ENCODE peak calls at places on chromosomes 6 and 20, in nine cellular contexts. E is A549, A is GM23338, M is SK-N-SH, K is HepG2, N is HL-60, R is HCT116, I is GM12878, O is K562. H is an unnamed sample.
A peak's percentile ranks its signal among the peaks of the same experiment; 100 is the strongest.

GRCh38 chr6:97917369-97917768 is 634.4 kb upstream of the MMS22L start:
- DNase-seq in E (no peak), A (peak; percentile 35), M (no peak), K (no peak), N (no peak), R (no peak), I (no peak), O (no peak), H (no peak)

GRCh38 chr6:11358904-11359840 is 126.7 kb upstream of the NEDD9 start:
- DNase-seq in E (no peak), A (no peak), M (no peak), K (peak; percentile 93), N (no peak), R (no peak), I (no peak), O (no peak), H (no peak)

GRCh38 chr6:136549359-136550044 is 720 bp downstream of the MAP7 start:
- DNase-seq in E (peak; percentile 49), A (peak; percentile 64), M (peak; percentile 75), K (no peak), N (no peak), R (no peak), I (no peak), O (peak; percentile 32), H (no peak)

GRCh38 chr6:44976677-44977405 is 351.3 kb upstream of the RUNX2 start:
- DNase-seq in E (no peak), A (no peak), M (no peak), K (no peak), N (peak; percentile 16), R (no peak), I (peak; percentile 26), O (no peak), H (no peak)

GRCh38 chr6:87881342-87881895 is 166.2 kb upstream of the SPACA1 start:
- DNase-seq in E (no peak), A (no peak), M (no peak), K (no peak), N (no peak), R (no peak), I (no peak), O (no peak), H (no peak)

GRCh38 chr6:46735720-46736031 is 501 bp upstream of the PLA2G7 start:
- DNase-seq in E (no peak), A (no peak), M (no peak), K (no peak), N (no peak), R (no peak), I (no peak), O (no peak), H (no peak)

GRCh38 chr20:34986311-34987287 is 30.9 kb downstream of the MYH7B start:
- DNase-seq in E (no peak), A (no peak), M (no peak), K (no peak), N (no peak), R (no peak), I (no peak), O (no peak), H (no peak)

GRCh38 chr6:69756357-69756756 is 40.5 kb downstream of the LMBRD1 start:
- DNase-seq in E (no peak), A (no peak), M (no peak), K (no peak), N (no peak), R (no peak), I (no peak), O (no peak), H (no peak)

GRCh38 chr6:160215232-160215631 is 43.4 kb downstream of the SLC22A2 start:
- DNase-seq in E (no peak), A (no peak), M (no peak), K (no peak), N (no peak), R (no peak), I (no peak), O (no peak), H (no peak)

GRCh38 chr20:38143646-38144554 is 21.2 kb downstream of the TGM2 start:
- DNase-seq in E (peak; percentile 91), A (no peak), M (peak; percentile 46), K (peak; percentile 91), N (peak; percentile 16), R (no peak), I (no peak), O (peak; percentile 54), H (no peak)

GRCh38 chr6:72699142-72699541 is 77.3 kb downstream of the KCNQ5 start:
- DNase-seq in E (no peak), A (no peak), M (no peak), K (no peak), N (no peak), R (no peak), I (no peak), O (no peak), H (no peak)

GRCh38 chr6:122803056-122803695 is 14.1 kb downstream of the SMPDL3A start:
- DNase-seq in E (no peak), A (no peak), M (no peak), K (no peak), N (no peak), R (no peak), I (no peak), O (no peak), H (no peak)

GRCh38 chr6:53441761-53442160 is 93.0 kb upstream of the ELOVL5 start:
- DNase-seq in E (no peak), A (no peak), M (no peak), K (no peak), N (no peak), R (no peak), I (no peak), O (no peak), H (no peak)

GRCh38 chr20:32203556-32204484 is 3.7 kb downstream of the PLAGL2 start:
- DNase-seq in E (no peak), A (no peak), M (no peak), K (no peak), N (no peak), R (no peak), I (no peak), O (no peak), H (no peak)

GRCh38 chr6:25883536-25883935 is 9.5 kb upstream of the SLC17A3 start:
- DNase-seq in E (no peak), A (no peak), M (no peak), K (no peak), N (no peak), R (no peak), I (no peak), O (no peak), H (no peak)

GRCh38 chr6:53673138-53673801 is 7.7 kb upstream of the KLHL31 start:
- DNase-seq in E (peak; percentile 60), A (no peak), M (no peak), K (peak; percentile 71), N (no peak), R (peak; percentile 69), I (no peak), O (no peak), H (peak; percentile 65)

GRCh38 chr6:105087571-105088211 is 92.1 kb downstream of the POPDC3 start:
- DNase-seq in E (peak; percentile 57), A (peak; percentile 76), M (peak; percentile 53), K (peak; percentile 46), N (peak; percentile 32), R (peak; percentile 41), I (peak; percentile 17), O (peak; percentile 47), H (no peak)

GRCh38 chr6:373773-374724 is 17.5 kb upstream of the IRF4 start:
- DNase-seq in E (no peak), A (peak; percentile 43), M (no peak), K (no peak), N (no peak), R (no peak), I (no peak), O (no peak), H (no peak)

GRCh38 chr20:54350415-54350814 is 125.0 kb upstream of the DOK5 start:
- DNase-seq in E (no peak), A (no peak), M (no peak), K (no peak), N (no peak), R (no peak), I (no peak), O (no peak), H (no peak)

GRCh38 chr6:6772751-6773150 is 184.2 kb downstream of the LY86 start:
- DNase-seq in E (no peak), A (peak; percentile 44), M (no peak), K (no peak), N (no peak), R (no peak), I (no peak), O (no peak), H (no peak)

DNA sequence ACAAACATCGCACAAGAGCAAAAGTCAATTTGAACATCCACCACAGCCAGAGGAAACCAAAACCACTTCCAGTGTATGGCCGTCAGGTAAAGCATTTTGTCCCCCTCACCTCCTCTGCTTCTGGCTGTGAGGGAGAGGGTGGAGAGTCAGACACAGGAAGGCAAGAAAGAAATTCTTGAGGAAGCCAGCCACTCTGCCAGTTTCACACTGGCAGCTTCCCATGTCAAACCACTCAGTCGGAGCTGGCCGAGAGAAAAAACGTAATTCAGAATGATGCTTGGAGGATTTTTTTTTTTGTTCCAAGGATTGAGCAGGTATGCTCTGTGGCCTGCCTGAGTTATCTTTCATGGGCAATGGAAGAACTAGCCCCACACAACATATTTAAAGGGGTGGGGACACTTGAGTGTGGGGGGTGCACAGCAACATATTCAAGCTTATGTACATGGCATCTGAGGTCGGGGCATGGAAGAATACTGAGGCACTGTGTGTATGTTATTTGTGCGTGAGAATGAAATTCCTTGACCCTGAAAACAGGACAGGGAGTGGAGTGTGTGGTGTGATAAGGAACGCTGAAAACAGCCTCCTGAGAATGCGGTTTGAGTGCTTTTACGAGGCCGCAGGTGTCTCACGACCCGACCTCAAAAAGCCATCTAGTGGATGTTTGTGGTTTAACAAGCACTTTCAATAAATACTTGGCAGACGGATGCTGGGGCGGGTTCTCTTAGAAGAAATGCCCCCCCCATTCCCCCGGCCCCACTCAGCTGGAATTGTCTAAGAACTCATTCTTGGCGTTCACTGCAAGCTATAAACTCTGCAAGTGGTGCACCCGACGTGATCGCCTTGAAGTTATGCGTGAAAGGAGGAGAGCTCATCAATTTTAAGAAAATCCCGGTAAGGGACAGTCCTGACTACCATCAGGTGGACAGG is 27.5 kb upstream of the ZBTB22 start:
- DNase-seq in E (peak; percentile 73), A (peak; percentile 93), M (peak; percentile 68), K (peak; percentile 69), N (peak; percentile 64), R (peak; percentile 74), I (peak; percentile 58), O (peak; percentile 85), H (peak; percentile 46)
- TF ChIP-seq REST in E (no peak), A (no peak), M (no peak), K (no peak), N (no peak), R (no peak), I (no peak), O (no peak), H (no peak)

GRCh38 chr20:22652685-22653568 is 68.6 kb upstream of the FOXA2 start:
- DNase-seq in E (no peak), A (peak; percentile 43), M (no peak), K (no peak), N (no peak), R (no peak), I (no peak), O (no peak), H (no peak)
- TF ChIP-seq REST in E (no peak), A (no peak), M (no peak), K (no peak), N (no peak), R (no peak), I (no peak), O (no peak), H (no peak)

GRCh38 chr6:101608724-101609123 is 215.2 kb downstream of the GRIK2 start:
- DNase-seq in E (no peak), A (no peak), M (no peak), K (peak; percentile 76), N (no peak), R (no peak), I (no peak), O (no peak), H (no peak)
- TF ChIP-seq REST in E (no peak), A (no peak), M (no peak), K (no peak), N (no peak), R (no peak), I (no peak), O (no peak), H (no peak)

GRCh38 chr6:33827546-33828451 is 24.0 kb upstream of the MLN start:
- DNase-seq in E (no peak), A (no peak), M (peak; percentile 46), K (no peak), N (no peak), R (no peak), I (no peak), O (no peak), H (no peak)
- TF ChIP-seq REST in E (no peak), A (no peak), M (no peak), K (no peak), N (no peak), R (no peak), I (no peak), O (no peak), H (no peak)

H was measured in Panc1.